ENCODE peak calls at places on chromosome 14, in nine cellular contexts. C is stimulated activated CD8-positive, alpha-beta memory T cell treated with anti-CD3 and anti-CD28 coated beads, Interleukin-4, amount 100 ng/mL, for 4 hours; V is hepatic stellate cell; T is activated CD4-positive, alpha-beta T cell treated with anti-CD3 and anti-CD28 coated beads, Interleukin-2, amount 10 ng/mL, durations not matched to agents 7 days and 5 days; P is cardiac fibroblast; O is upper lobe of left lung; G is mucosa of gallbladder; A is GM20000; K is ELR. H is an unnamed sample.

GRCh38 chr14:65141523-65141922 is 39.2 kb upstream of the MAX start:
- DNase-seq in C (no peak), V (no peak), T (no peak), P (no peak), O (no peak), G (no peak), A (no peak), K (no peak), H (no peak)

GRCh38 chr14:71355324-71356201 is 448.3 kb downstream of the PCNX1 start:
- DNase-seq in C (no peak), V (no peak), T (no peak), P (peak; percentile 67), O (no peak), G (peak; percentile 58), A (peak; percentile 37), K (no peak), H (no peak)

GRCh38 chr14:59020382-59020781 is 168.1 kb upstream of the DAAM1 start:
- DNase-seq in C (no peak), V (peak; percentile 12), T (no peak), P (peak; percentile 62), O (no peak), G (no peak), A (no peak), K (peak; percentile 50), H (no peak)

GRCh38 chr14:70188608-70189540 is at the start of gene SLC8A3:
- DNase-seq in C (no peak), V (peak; percentile 43), T (no peak), P (peak; percentile 38), O (peak; percentile 88), G (peak; percentile 21), A (peak; percentile 86), K (peak; percentile 41), H (peak; percentile 70)

GRCh38 chr14:73800970-73801515 is 50.6 kb upstream of the PTGR2 start:
- DNase-seq in C (no peak), V (no peak), T (no peak), P (no peak), O (no peak), G (no peak), A (no peak), K (no peak), H (no peak)

GRCh38 chr14:76486251-76486743 is 110.4 kb downstream of the ESRRB start:
- DNase-seq in C (no peak), V (no peak), T (no peak), P (no peak), O (no peak), G (no peak), A (no peak), K (no peak), H (no peak)

GRCh38 chr14:70931008-70931407 is 23.7 kb downstream of the PCNX1 start:
- DNase-seq in C (no peak), V (no peak), T (no peak), P (no peak), O (no peak), G (no peak), A (no peak), K (peak; percentile 16), H (no peak)

GRCh38 chr14:42057176-42057575 is 450.5 kb downstream of the LRFN5 start:
- DNase-seq in C (no peak), V (no peak), T (no peak), P (no peak), O (no peak), G (no peak), A (no peak), K (no peak), H (no peak)

GRCh38 chr14:91636604-91637003 is 95.3 kb downstream of the CATSPERB start:
- DNase-seq in C (no peak), V (no peak), T (no peak), P (peak; percentile 15), O (no peak), G (no peak), A (no peak), K (peak; percentile 3), H (no peak)

GRCh38 chr14:56794557-56795283 is 15.6 kb downstream of the OTX2 start:
- DNase-seq in C (no peak), V (no peak), T (no peak), P (no peak), O (peak; percentile 79), G (no peak), A (no peak), K (no peak), H (no peak)

GRCh38 chr14:32932921-32933622 is 5.6 kb upstream of the NPAS3 start:
- DNase-seq in C (no peak), V (no peak), T (no peak), P (no peak), O (peak; percentile 87), G (no peak), A (peak; percentile 18), K (no peak), H (no peak)

GRCh38 chr14:20807304-20807956 is 4.8 kb upstream of the RNASE1 start:
- DNase-seq in C (no peak), V (no peak), T (no peak), P (no peak), O (no peak), G (no peak), A (no peak), K (no peak), H (no peak)

GRCh38 chr14:91945776-91946305 is 1.7 kb downstream of the FBLN5 start:
- DNase-seq in C (no peak), V (no peak), T (no peak), P (no peak), O (no peak), G (no peak), A (no peak), K (peak; percentile 5), H (no peak)

GRCh38 chr14:96090441-96091148 is 51.4 kb downstream of the C14orf132 start:
- DNase-seq in C (no peak), V (peak; percentile 82), T (no peak), P (peak; percentile 52), O (peak; percentile 46), G (peak; percentile 65), A (no peak), K (no peak), H (peak; percentile 46)

GRCh38 chr14:61589691-61590521 is 105.4 kb upstream of the HIF1A start:
- DNase-seq in C (no peak), V (no peak), T (no peak), P (no peak), O (peak; percentile 45), G (no peak), A (no peak), K (no peak), H (no peak)

GRCh38 chr14:28101992-28102391 is 664.6 kb upstream of the FOXG1 start:
- DNase-seq in C (no peak), V (no peak), T (no peak), P (peak; percentile 1), O (no peak), G (no peak), A (no peak), K (no peak), H (no peak)

GRCh38 chr14:55747186-55747585 is 167.2 kb downstream of the KTN1 start:
- DNase-seq in C (no peak), V (no peak), T (no peak), P (no peak), O (no peak), G (no peak), A (no peak), K (no peak), H (no peak)

GRCh38 chr14:64891173-64891838 is 11.6 kb upstream of the SPTB start:
- DNase-seq in C (no peak), V (no peak), T (no peak), P (no peak), O (no peak), G (no peak), A (no peak), K (no peak), H (no peak)

GRCh38 chr14:45491914-45492313 is 238.9 kb upstream of the MIS18BP1 start:
- DNase-seq in C (no peak), V (no peak), T (no peak), P (no peak), O (no peak), G (no peak), A (no peak), K (no peak), H (no peak)

GRCh38 chr14:71481215-71481614 is 451.0 kb upstream of the RGS6 start:
- DNase-seq in C (no peak), V (no peak), T (no peak), P (no peak), O (no peak), G (no peak), A (no peak), K (no peak), H (no peak)

GRCh38 chr14:35229495-35230089 is 62.6 kb upstream of the PSMA6 start:
- DNase-seq in C (no peak), V (no peak), T (no peak), P (peak; percentile 30), O (no peak), G (no peak), A (no peak), K (peak; percentile 37), H (no peak)

GRCh38 chr14:53605562-53605961 is 351.1 kb downstream of the BMP4 start:
- DNase-seq in C (no peak), V (no peak), T (no peak), P (no peak), O (no peak), G (no peak), A (no peak), K (no peak), H (no peak)

GRCh38 chr14:103259801-103260628 is 74.0 kb upstream of the EIF5 start:
- DNase-seq in C (no peak), V (no peak), T (no peak), P (no peak), O (peak; percentile 84), G (peak; percentile 45), A (no peak), K (no peak), H (no peak)

GRCh38 chr14:68680541-68681051 is 112.3 kb downstream of the ZFP36L1 start:
- DNase-seq in C (no peak), V (no peak), T (no peak), P (peak; percentile 75), O (no peak), G (no peak), A (no peak), K (no peak), H (no peak)

GRCh38 chr14:76644875-76645518 is 116.3 kb upstream of the VASH1 start:
- DNase-seq in C (no peak), V (peak; percentile 27), T (no peak), P (peak; percentile 34), O (peak; percentile 42), G (no peak), A (peak; percentile 54), K (peak; percentile 52), H (peak; percentile 17)

GRCh38 chr14:104222396-104223036 is 84.1 kb downstream of the KIF26A start:
- DNase-seq in C (no peak), V (no peak), T (no peak), P (no peak), O (peak; percentile 37), G (no peak), A (no peak), K (no peak), H (no peak)

GRCh38 chr14:78170203-78170602 is at the start of gene NRXN3:
- DNase-seq in C (no peak), V (no peak), T (no peak), P (no peak), O (no peak), G (no peak), A (no peak), K (no peak), H (peak; percentile 47)

GRCh38 chr14:105876829-105877228 is 350.4 kb downstream of the TMEM121 start:
- DNase-seq in C (no peak), V (no peak), T (no peak), P (no peak), O (peak; percentile 23), G (no peak), A (no peak), K (no peak), H (no peak)

GRCh38 chr14:94686511-94687160 is 74.4 kb downstream of the SERPINA3 start:
- DNase-seq in C (no peak), V (no peak), T (no peak), P (no peak), O (no peak), G (no peak), A (no peak), K (no peak), H (no peak)

GRCh38 chr14:58118097-58118496 is 33.9 kb downstream of the ARMH4 start:
- DNase-seq in C (no peak), V (no peak), T (no peak), P (no peak), O (no peak), G (no peak), A (no peak), K (peak; percentile 34), H (no peak)

GRCh38 chr14:69090187-69090789 is 62.6 kb downstream of the DCAF5 start:
- DNase-seq in C (no peak), V (no peak), T (peak; percentile 56), P (peak; percentile 61), O (no peak), G (no peak), A (no peak), K (peak; percentile 64), H (no peak)

H was measured in SJSA1.